ENCODE peak calls at places on chromosomes 6 and 20, in eight cellular contexts. B is right cardiac atrium; N is pancreas; S is suprapubic skin; K is upper lobe of right lung; O is effector memory CD4-positive, alpha-beta T cell; I is astrocyte; M is uterus. H is an unnamed sample.

GRCh38 chr6:19803331-19804330 is 33.5 kb upstream of the ID4 start:
- DNase-seq in S (no peak), O (no peak), B (no peak), I (peak; percentile 41), M (no peak), N (no peak), K (no peak), H (no peak)

GRCh38 chr6:41966961-41967311 is 25.3 kb upstream of the CCND3 start:
- DNase-seq in M (no peak), N (no peak), K (no peak), B (no peak), S (no peak), O (no peak), I (peak; percentile 88), H (no peak)

GRCh38 chr6:145148392-145149175 is 586.7 kb downstream of the EPM2A start:
- DNase-seq in B (no peak), M (no peak), I (peak; percentile 72), S (no peak), K (peak; percentile 66), O (no peak), N (peak; percentile 66), H (no peak)

GRCh38 chr20:39898467-39898852 is 790.6 kb downstream of the MAFB start:
- DNase-seq in I (no peak), M (no peak), O (no peak), S (no peak), K (no peak), N (no peak), B (no peak), H (no peak)

GRCh38 chr20:45489083-45489531 is 19.6 kb downstream of the WFDC2 start:
- DNase-seq in I (peak; percentile 5), B (no peak), M (no peak), O (no peak), N (no peak), S (no peak), K (no peak), H (no peak)

GRCh38 chr6:44109212-44109611 is 18.0 kb downstream of the MRPL14 start:
- DNase-seq in K (no peak), N (no peak), O (no peak), I (no peak), S (no peak), M (no peak), B (no peak), H (no peak)

GRCh38 chr6:408599-409102 is 17.1 kb downstream of the IRF4 start:
- DNase-seq in N (peak; percentile 32), O (no peak), K (peak; percentile 86), S (no peak), M (no peak), B (peak; percentile 81), I (peak; percentile 16), H (no peak)

GRCh38 chr20:33719277-33719988 is 677 bp downstream of the PXMP4 start:
- DNase-seq in S (no peak), K (no peak), O (no peak), N (peak; percentile 21), I (no peak), B (no peak), M (no peak), H (no peak)

GRCh38 chr20:10946124-10946880 is 272.5 kb upstream of the JAG1 start:
- DNase-seq in K (no peak), B (no peak), O (no peak), M (no peak), S (no peak), I (no peak), N (no peak), H (no peak)

GRCh38 chr20:60372822-60373221 is 414.6 kb downstream of the CDH26 start:
- DNase-seq in N (no peak), M (no peak), S (no peak), B (no peak), K (no peak), I (no peak), O (no peak), H (no peak)

GRCh38 chr20:3808141-3808479 is 12.0 kb downstream of the CDC25B start:
- DNase-seq in K (peak; percentile 89), M (peak; percentile 78), I (peak; percentile 89), S (peak; percentile 93), N (peak; percentile 80), O (no peak), B (peak; percentile 94), H (peak; percentile 80)

GRCh38 chr6:90493332-90493731 is 93.5 kb downstream of the MAP3K7 start:
- DNase-seq in K (no peak), I (peak; percentile 73), N (no peak), O (no peak), S (no peak), B (no peak), M (no peak), H (no peak)

GRCh38 chr6:136103763-136104311 is 146.3 kb downstream of the MTFR2 start:
- DNase-seq in B (peak; percentile 84), K (no peak), S (no peak), O (no peak), N (peak; percentile 14), I (no peak), M (peak; percentile 55), H (no peak)

GRCh38 chr20:14951707-14952106 is 614.3 kb upstream of the FLRT3 start:
- DNase-seq in O (no peak), N (no peak), B (no peak), S (no peak), M (no peak), K (no peak), I (peak; percentile 50), H (no peak)

GRCh38 chr6:133595076-133595868 is 293.6 kb upstream of the TCF21 start:
- DNase-seq in O (no peak), N (no peak), I (no peak), M (no peak), S (no peak), B (no peak), K (no peak), H (no peak)

GRCh38 chr6:166998256-166999144 is 697 bp upstream of the CEP43 start:
- DNase-seq in N (peak; percentile 23), K (peak; percentile 75), B (peak; percentile 64), M (peak; percentile 21), O (no peak), S (peak; percentile 69), I (no peak), H (no peak)

GRCh38 chr6:134207431-134207830 is 110.5 kb downstream of the SGK1 start:
- DNase-seq in O (no peak), I (no peak), M (no peak), N (no peak), S (no peak), K (no peak), B (no peak), H (no peak)

GRCh38 chr20:25277941-25278521 is 30.1 kb downstream of the PYGB start:
- DNase-seq in I (no peak), N (peak; percentile 7), B (peak; percentile 27), O (no peak), M (peak; percentile 6), S (peak; percentile 60), K (peak; percentile 53), H (no peak)

GRCh38 chr20:25280574-25281535 is 33.0 kb downstream of the PYGB start:
- DNase-seq in K (peak; percentile 52), I (no peak), B (peak; percentile 39), M (peak; percentile 11), N (peak; percentile 11), O (no peak), S (peak; percentile 58), H (no peak)

GRCh38 chr20:25280051-25280573 is 32.2 kb downstream of the PYGB start:
- DNase-seq in B (peak; percentile 38), O (no peak), I (no peak), S (peak; percentile 74), M (peak; percentile 7), K (no peak), N (peak; percentile 81), H (no peak)

GRCh38 chr20:25278636-25279361 is 30.9 kb downstream of the PYGB start:
- DNase-seq in I (no peak), N (peak; percentile 9), S (peak; percentile 56), M (peak; percentile 11), B (peak; percentile 36), O (no peak), K (peak; percentile 52), H (no peak)

DNA sequence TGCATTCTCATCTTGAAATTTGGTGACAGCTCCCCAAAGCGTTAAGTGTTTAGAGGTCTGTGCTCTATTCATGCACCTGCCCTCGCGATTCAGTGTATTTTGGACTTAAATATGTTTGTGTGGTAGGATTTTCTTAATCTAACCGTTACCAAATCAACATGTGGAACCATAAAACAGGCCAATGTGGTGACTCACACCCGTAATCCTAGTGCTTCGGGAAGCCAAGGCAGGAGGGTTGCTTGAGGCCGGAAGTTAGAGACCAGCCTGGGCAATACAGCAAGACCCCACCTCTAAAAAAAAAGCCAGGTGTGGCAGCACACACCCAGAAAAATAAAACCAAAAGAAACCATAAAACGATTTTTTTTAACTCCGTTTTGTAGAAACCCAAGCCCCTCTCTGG is 31.5 kb downstream of the PYGB start:
- DNase-seq in O (no peak), B (no peak), M (no peak), K (no peak), I (peak; percentile 12), N (peak; percentile 6), S (no peak), H (no peak)
- H3K4me1 ChIP-seq in O (no peaks in the 10 kb centered on the region), B (peaks cover 3% of the 10 kb centered on the region), M (no peaks in the 10 kb centered on the region), K (no peaks in the 10 kb centered on the region), I (no peaks in the 10 kb centered on the region), N (no peaks in the 10 kb centered on the region), S (peaks cover 9% of the 10 kb centered on the region), H (no peaks in the 10 kb centered on the region)

GRCh38 chr6:53338304-53338703 is 10.4 kb downstream of the ELOVL5 start:
- DNase-seq in O (no peak), B (no peak), N (no peak), M (no peak), S (no peak), K (no peak), I (no peak), H (no peak)
- H3K4me1 ChIP-seq in O (peaks cover 64% of the 10 kb centered on the region), B (peaks cover 15% of the 10 kb centered on the region), N (no peaks in the 10 kb centered on the region), M (no peaks in the 10 kb centered on the region), S (peaks cover 4% of the 10 kb centered on the region), K (peaks cover 29% of the 10 kb centered on the region), I (no peaks in the 10 kb centered on the region), H (peaks cover 34% of the 10 kb centered on the region)

GRCh38 chr20:62601172-62601571 is 41.1 kb upstream of the SLCO4A1 start:
- DNase-seq in I (no peak), M (no peak), B (no peak), N (no peak), K (no peak), O (no peak), S (no peak), H (no peak)
- H3K4me1 ChIP-seq in I (peaks cover 15% of the 10 kb centered on the region), M (no peaks in the 10 kb centered on the region), B (no peaks in the 10 kb centered on the region), N (peaks cover 9% of the 10 kb centered on the region), K (peaks cover 21% of the 10 kb centered on the region), O (peaks cover 23% of the 10 kb centered on the region), S (peaks cover 61% of the 10 kb centered on the region), H (peaks cover 10% of the 10 kb centered on the region)

GRCh38 chr20:21134883-21135493 is 9.1 kb downstream of the KIZ start:
- DNase-seq in K (no peak), M (no peak), N (no peak), O (no peak), S (no peak), B (no peak), I (no peak), H (no peak)

GRCh38 chr20:21136015-21136732 is 10.3 kb downstream of the KIZ start:
- DNase-seq in N (no peak), I (no peak), M (no peak), K (no peak), O (no peak), S (no peak), B (no peak), H (no peak)

GRCh38 chr20:21137078-21137477 is 11.2 kb downstream of the KIZ start:
- DNase-seq in B (no peak), O (no peak), I (no peak), S (no peak), M (no peak), K (no peak), N (no peak), H (no peak)

GRCh38 chr20:21133404-21133803 is 7.5 kb downstream of the KIZ start:
- DNase-seq in I (no peak), O (no peak), M (no peak), B (no peak), S (no peak), K (no peak), N (no peak), H (no peak)

GRCh38 chr20:21133917-21134622 is 8.2 kb downstream of the KIZ start:
- DNase-seq in K (no peak), M (no peak), B (no peak), O (no peak), N (no peak), S (no peak), I (no peak), H (no peak)
- H3K4me1 ChIP-seq in K (no peaks in the 10 kb centered on the region), M (no peaks in the 10 kb centered on the region), B (peaks cover 3% of the 10 kb centered on the region), O (no peaks in the 10 kb centered on the region), N (no peaks in the 10 kb centered on the region), S (no peaks in the 10 kb centered on the region), I (no peaks in the 10 kb centered on the region), H (no peaks in the 10 kb centered on the region)